ENCODE peak calls at places on chromosomes 6 and 20, in nine cellular contexts. F is dermis microvascular lymphatic vessel endothelial cell, G is fibroblast of the aortic adventitia, D is ovary, Z is A549, S is IMR-90, Q is RKO, U is T follicular helper cell, H is left kidney. T is an unnamed sample.
A peak's percentile ranks its signal among the peaks of the same experiment; 100 is the strongest.

GRCh38 chr6:83113258-83113657 is 45.8 kb downstream of the DOP1A start:
- DNase-seq in F (no peak), D (no peak), H (no peak), Z (no peak), S (peak; percentile 43), G (peak; percentile 44), Q (no peak), U (no peak), T (no peak)

GRCh38 chr6:147990159-147990558 is 352.5 kb upstream of the SASH1 start:
- DNase-seq in G (no peak), F (no peak), S (no peak), U (no peak), H (no peak), Z (no peak), D (no peak), Q (no peak), T (no peak)

GRCh38 chr6:30707281-30707850 is 9.7 kb downstream of the MDC1 start:
- DNase-seq in S (no peak), U (no peak), F (no peak), Q (no peak), H (no peak), Z (peak; percentile 47), D (no peak), G (no peak), T (no peak)

GRCh38 chr6:144953552-144954240 is 668.6 kb downstream of the UTRN start:
- DNase-seq in D (no peak), U (no peak), F (peak; percentile 16), Z (peak; percentile 53), G (peak; percentile 73), H (no peak), Q (no peak), S (peak; percentile 62), T (peak; percentile 82)

GRCh38 chr6:153043719-153044118 is 41.2 kb upstream of the MTRF1L start:
- DNase-seq in F (no peak), D (no peak), H (no peak), Q (no peak), S (no peak), Z (no peak), G (no peak), U (no peak), T (no peak)

GRCh38 chr6:24991748-24992467 is 56.1 kb upstream of the RIPOR2 start:
- DNase-seq in Q (peak; percentile 66), G (peak; percentile 43), Z (peak; percentile 40), F (peak; percentile 37), S (peak; percentile 48), U (peak; percentile 66), D (no peak), H (peak; percentile 77), T (peak; percentile 71)

GRCh38 chr6:24064106-24064505 is 61.9 kb upstream of the NRSN1 start:
- DNase-seq in Q (peak; percentile 49), G (no peak), Z (peak; percentile 18), S (no peak), U (no peak), D (no peak), H (peak; percentile 57), F (no peak), T (peak; percentile 41)

GRCh38 chr6:156897907-156898531 is 120.8 kb downstream of the ARID1B start:
- DNase-seq in D (no peak), S (no peak), G (no peak), Z (no peak), F (no peak), U (no peak), H (no peak), Q (no peak), T (no peak)

GRCh38 chr6:70636589-70636988 is 31.1 kb upstream of the SMAP1 start:
- DNase-seq in G (no peak), S (no peak), F (no peak), D (no peak), Q (no peak), U (no peak), H (no peak), Z (no peak), T (no peak)

GRCh38 chr6:85396159-85396808 is 53.6 kb upstream of the NT5E start:
- DNase-seq in S (no peak), G (no peak), Q (no peak), F (no peak), Z (no peak), D (no peak), H (no peak), U (no peak), T (no peak)

GRCh38 chr6:18154507-18155272 is at the start of gene TPMT:
- DNase-seq in D (no peak), U (no peak), Z (no peak), Q (peak; percentile 4), G (no peak), H (peak; percentile 78), S (no peak), F (no peak), T (peak; percentile 44)

GRCh38 chr6:92810913-92811312 is 608.4 kb downstream of the EPHA7 start:
- DNase-seq in D (no peak), F (peak; percentile 39), U (no peak), G (peak; percentile 19), H (peak; percentile 86), Z (peak; percentile 10), Q (peak; percentile 60), S (peak; percentile 27), T (peak; percentile 34)

GRCh38 chr20:45842169-45842812 is 8.7 kb downstream of the SNX21 start:
- DNase-seq in Q (no peak), H (peak; percentile 29), U (no peak), Z (no peak), D (no peak), S (peak; percentile 59), G (peak; percentile 56), F (peak; percentile 32), T (peak; percentile 71)

GRCh38 chr6:161128230-161128629 is 136.7 kb downstream of the MAP3K4 start:
- DNase-seq in S (no peak), D (no peak), F (no peak), H (no peak), Q (no peak), U (no peak), G (no peak), Z (no peak), T (no peak)

GRCh38 chr6:54198134-54198533 is 86.9 kb downstream of the MLIP start:
- DNase-seq in S (no peak), Q (no peak), D (no peak), G (no peak), H (no peak), Z (no peak), F (no peak), U (no peak), T (no peak)

GRCh38 chr6:138498575-138499302 is 555 bp downstream of the NHSL1 start:
- DNase-seq in Z (no peak), S (no peak), G (no peak), H (no peak), U (no peak), Q (no peak), F (no peak), D (no peak), T (no peak)

GRCh38 chr6:65701325-65701724 is 5.7 kb downstream of the EYS start:
- DNase-seq in D (no peak), Z (no peak), H (no peak), U (no peak), Q (no peak), S (no peak), G (no peak), F (no peak), T (no peak)

GRCh38 chr6:35148167-35148741 is 7.1 kb upstream of the TCP11 start:
- DNase-seq in S (peak; percentile 77), H (peak; percentile 85), G (peak; percentile 57), Q (peak; percentile 66), U (no peak), Z (no peak), F (peak; percentile 44), D (no peak), T (peak; percentile 43)

GRCh38 chr20:34143951-34144350 is 31.9 kb upstream of the EIF2S2 start:
- DNase-seq in Z (peak; percentile 9), H (no peak), Q (no peak), F (peak; percentile 84), S (peak; percentile 10), D (no peak), U (no peak), G (no peak), T (peak; percentile 63)

T was measured in GM23248.